ENCODE peak calls at places on chromosome 10, in eight cellular contexts. One of them, this sample, is unnamed.

GRCh38 chr10:130497056-130498010 is 361.1 kb downstream of the GLRX3 start:
- DNase-seq in testis: no peak
- DNase-seq in K562: no peak
- DNase-seq in ovary: no peak
- DNase-seq in Peyer's patch: peak; percentile 13
- DNase-seq in spleen: peak; percentile 42
- DNase-seq in heart left ventricle: no peak
- DNase-seq in esophagus squamous epithelium: no peak
- DNase-seq in this sample: no peak

GRCh38 chr10:11231285-11231684 is 213.6 kb downstream of the CELF2 start:
- DNase-seq in K562: no peak
- DNase-seq in Peyer's patch: no peak
- DNase-seq in esophagus squamous epithelium: no peak
- DNase-seq in testis: no peak
- DNase-seq in spleen: no peak
- DNase-seq in ovary: no peak
- DNase-seq in heart left ventricle: no peak
- DNase-seq in this sample: no peak

GRCh38 chr10:123858039-123858740 is 33.4 kb downstream of the CPXM2 start:
- DNase-seq in testis: no peak
- DNase-seq in ovary: no peak
- DNase-seq in spleen: no peak
- DNase-seq in esophagus squamous epithelium: no peak
- DNase-seq in heart left ventricle: no peak
- DNase-seq in K562: no peak
- DNase-seq in Peyer's patch: no peak
- DNase-seq in this sample: no peak

GRCh38 chr10:113856563-113856962 is 2.1 kb downstream of the NHLRC2 start:
- DNase-seq in ovary: no peak
- DNase-seq in testis: no peak
- DNase-seq in spleen: no peak
- DNase-seq in heart left ventricle: no peak
- DNase-seq in K562: no peak
- DNase-seq in esophagus squamous epithelium: no peak
- DNase-seq in Peyer's patch: no peak
- DNase-seq in this sample: peak; percentile 27

GRCh38 chr10:93513091-93513490 is 16.7 kb downstream of the CEP55 start:
- DNase-seq in spleen: no peak
- DNase-seq in heart left ventricle: no peak
- DNase-seq in ovary: no peak
- DNase-seq in K562: no peak
- DNase-seq in testis: no peak
- DNase-seq in Peyer's patch: no peak
- DNase-seq in esophagus squamous epithelium: no peak
- DNase-seq in this sample: no peak

GRCh38 chr10:82969405-82969804 is 1094.4 kb downstream of the NRG3 start:
- DNase-seq in K562: no peak
- DNase-seq in spleen: no peak
- DNase-seq in ovary: no peak
- DNase-seq in esophagus squamous epithelium: no peak
- DNase-seq in heart left ventricle: no peak
- DNase-seq in testis: no peak
- DNase-seq in Peyer's patch: no peak
- DNase-seq in this sample: peak; percentile 35

GRCh38 chr10:43238462-43238861 is 28.4 kb downstream of the RASGEF1A start:
- DNase-seq in testis: no peak
- DNase-seq in heart left ventricle: peak; percentile 18
- DNase-seq in ovary: no peak
- DNase-seq in esophagus squamous epithelium: no peak
- DNase-seq in Peyer's patch: peak; percentile 22
- DNase-seq in K562: no peak
- DNase-seq in spleen: peak; percentile 61
- DNase-seq in this sample: no peak

GRCh38 chr10:62805139-62806092 is 896 bp downstream of the ADO start:
- DNase-seq in spleen: peak; percentile 93
- DNase-seq in ovary: no peak
- DNase-seq in esophagus squamous epithelium: no peak
- DNase-seq in K562: peak; percentile 41
- DNase-seq in Peyer's patch: peak; percentile 74
- DNase-seq in heart left ventricle: peak; percentile 75
- DNase-seq in testis: peak; percentile 49
- DNase-seq in this sample: peak; percentile 80

GRCh38 chr10:96129387-96130325 is at the start of gene ZNF518A:
- DNase-seq in esophagus squamous epithelium: peak; percentile 76
- DNase-seq in Peyer's patch: peak; percentile 96
- DNase-seq in ovary: peak; percentile 91
- DNase-seq in heart left ventricle: peak; percentile 95
- DNase-seq in spleen: peak; percentile 97
- DNase-seq in K562: peak; percentile 69
- DNase-seq in testis: peak; percentile 97
- DNase-seq in this sample: peak; percentile 99
- TF ChIP-seq POLR2A in esophagus squamous epithelium: no peak
- TF ChIP-seq POLR2A in Peyer's patch: peak; percentile 63
- TF ChIP-seq POLR2A in ovary: peak; percentile 15
- TF ChIP-seq POLR2A in heart left ventricle: no peak
- TF ChIP-seq POLR2A in spleen: no peak
- TF ChIP-seq POLR2A in K562: peak; percentile 96
- TF ChIP-seq POLR2A in testis: no peak
- TF ChIP-seq POLR2A in this sample: peak; percentile 94

GRCh38 chr10:7755103-7755502 is 32.7 kb downstream of the KIN start:
- DNase-seq in esophagus squamous epithelium: no peak
- DNase-seq in heart left ventricle: no peak
- DNase-seq in testis: no peak
- DNase-seq in ovary: no peak
- DNase-seq in spleen: no peak
- DNase-seq in Peyer's patch: no peak
- DNase-seq in K562: no peak
- DNase-seq in this sample: no peak

GRCh38 chr10:7752251-7752650 is 35.5 kb downstream of the KIN start:
- DNase-seq in ovary: no peak
- DNase-seq in Peyer's patch: no peak
- DNase-seq in testis: no peak
- DNase-seq in heart left ventricle: no peak
- DNase-seq in spleen: no peak
- DNase-seq in K562: no peak
- DNase-seq in esophagus squamous epithelium: no peak
- DNase-seq in this sample: no peak

GRCh38 chr10:7756360-7756992 is 31.3 kb downstream of the KIN start:
- DNase-seq in heart left ventricle: no peak
- DNase-seq in esophagus squamous epithelium: no peak
- DNase-seq in spleen: no peak
- DNase-seq in K562: no peak
- DNase-seq in ovary: no peak
- DNase-seq in Peyer's patch: no peak
- DNase-seq in testis: peak; percentile 67
- DNase-seq in this sample: peak; percentile 39
- TF ChIP-seq CTCF in heart left ventricle: peak; percentile 26
- TF ChIP-seq CTCF in esophagus squamous epithelium: peak; percentile 25
- TF ChIP-seq CTCF in spleen: peak; percentile 11
- TF ChIP-seq CTCF in K562: peak; percentile 50
- TF ChIP-seq CTCF in ovary: no peak
- TF ChIP-seq CTCF in Peyer's patch: peak; percentile 26
- TF ChIP-seq CTCF in testis: no peak
- TF ChIP-seq CTCF in this sample: peak; percentile 58

GRCh38 chr10:72295330-72295910 is 21.7 kb downstream of the DDIT4 start:
- DNase-seq in esophagus squamous epithelium: no peak
- DNase-seq in ovary: no peak
- DNase-seq in testis: no peak
- DNase-seq in Peyer's patch: no peak
- DNase-seq in heart left ventricle: peak; percentile 47
- DNase-seq in spleen: no peak
- DNase-seq in K562: no peak
- DNase-seq in this sample: no peak

GRCh38 chr10:72292223-72292691 is 18.5 kb downstream of the DDIT4 start:
- DNase-seq in spleen: no peak
- DNase-seq in K562: no peak
- DNase-seq in testis: no peak
- DNase-seq in ovary: no peak
- DNase-seq in Peyer's patch: peak; percentile 72
- DNase-seq in esophagus squamous epithelium: no peak
- DNase-seq in heart left ventricle: peak; percentile 25
- DNase-seq in this sample: no peak

GRCh38 chr10:72298774-72299519 is 25.2 kb downstream of the DDIT4 start:
- DNase-seq in Peyer's patch: no peak
- DNase-seq in spleen: peak; percentile 86
- DNase-seq in K562: no peak
- DNase-seq in esophagus squamous epithelium: no peak
- DNase-seq in heart left ventricle: no peak
- DNase-seq in testis: no peak
- DNase-seq in ovary: no peak
- DNase-seq in this sample: no peak

GRCh38 chr10:72297968-72298773 is 24.4 kb downstream of the DDIT4 start:
- DNase-seq in K562: peak; percentile 99
- DNase-seq in spleen: peak; percentile 97
- DNase-seq in testis: peak; percentile 99
- DNase-seq in ovary: peak; percentile 99
- DNase-seq in heart left ventricle: peak; percentile 99
- DNase-seq in Peyer's patch: peak; percentile 99
- DNase-seq in esophagus squamous epithelium: peak; percentile 84
- DNase-seq in this sample: peak; percentile 97

GRCh38 chr10:72297281-72297967 is 23.7 kb downstream of the DDIT4 start:
- DNase-seq in heart left ventricle: peak; percentile 93
- DNase-seq in Peyer's patch: peak; percentile 97
- DNase-seq in K562: peak; percentile 60
- DNase-seq in ovary: peak; percentile 84
- DNase-seq in esophagus squamous epithelium: peak; percentile 77
- DNase-seq in spleen: peak; percentile 99
- DNase-seq in testis: peak; percentile 86
- DNase-seq in this sample: peak; percentile 99
- TF ChIP-seq POLR2A in heart left ventricle: peak; percentile 12
- TF ChIP-seq POLR2A in Peyer's patch: peak; percentile 17
- TF ChIP-seq POLR2A in K562: peak; percentile 84
- TF ChIP-seq POLR2A in ovary: peak; percentile 41
- TF ChIP-seq POLR2A in esophagus squamous epithelium: no peak
- TF ChIP-seq POLR2A in spleen: peak; percentile 72
- TF ChIP-seq POLR2A in testis: no peak
- TF ChIP-seq POLR2A in this sample: peak; percentile 44

GRCh38 chr10:120601999-120602398 is 145.0 kb downstream of the PLPP4 start:
- DNase-seq in ovary: no peak
- DNase-seq in spleen: no peak
- DNase-seq in testis: no peak
- DNase-seq in Peyer's patch: no peak
- DNase-seq in K562: no peak
- DNase-seq in heart left ventricle: no peak
- DNase-seq in esophagus squamous epithelium: no peak
- DNase-seq in this sample: no peak

GRCh38 chr10:120598377-120598776 is 141.3 kb downstream of the PLPP4 start:
- DNase-seq in heart left ventricle: no peak
- DNase-seq in spleen: no peak
- DNase-seq in K562: no peak
- DNase-seq in testis: no peak
- DNase-seq in ovary: no peak
- DNase-seq in Peyer's patch: no peak
- DNase-seq in esophagus squamous epithelium: no peak
- DNase-seq in this sample: no peak

GRCh38 chr10:120597902-120598301 is 140.9 kb downstream of the PLPP4 start:
- DNase-seq in ovary: no peak
- DNase-seq in heart left ventricle: no peak
- DNase-seq in K562: no peak
- DNase-seq in spleen: no peak
- DNase-seq in esophagus squamous epithelium: no peak
- DNase-seq in Peyer's patch: no peak
- DNase-seq in testis: no peak
- DNase-seq in this sample: no peak

GRCh38 chr10:120599202-120599724 is 142.2 kb downstream of the PLPP4 start:
- DNase-seq in K562: no peak
- DNase-seq in spleen: no peak
- DNase-seq in Peyer's patch: no peak
- DNase-seq in heart left ventricle: no peak
- DNase-seq in ovary: no peak
- DNase-seq in esophagus squamous epithelium: no peak
- DNase-seq in testis: no peak
- DNase-seq in this sample: no peak

DNA sequence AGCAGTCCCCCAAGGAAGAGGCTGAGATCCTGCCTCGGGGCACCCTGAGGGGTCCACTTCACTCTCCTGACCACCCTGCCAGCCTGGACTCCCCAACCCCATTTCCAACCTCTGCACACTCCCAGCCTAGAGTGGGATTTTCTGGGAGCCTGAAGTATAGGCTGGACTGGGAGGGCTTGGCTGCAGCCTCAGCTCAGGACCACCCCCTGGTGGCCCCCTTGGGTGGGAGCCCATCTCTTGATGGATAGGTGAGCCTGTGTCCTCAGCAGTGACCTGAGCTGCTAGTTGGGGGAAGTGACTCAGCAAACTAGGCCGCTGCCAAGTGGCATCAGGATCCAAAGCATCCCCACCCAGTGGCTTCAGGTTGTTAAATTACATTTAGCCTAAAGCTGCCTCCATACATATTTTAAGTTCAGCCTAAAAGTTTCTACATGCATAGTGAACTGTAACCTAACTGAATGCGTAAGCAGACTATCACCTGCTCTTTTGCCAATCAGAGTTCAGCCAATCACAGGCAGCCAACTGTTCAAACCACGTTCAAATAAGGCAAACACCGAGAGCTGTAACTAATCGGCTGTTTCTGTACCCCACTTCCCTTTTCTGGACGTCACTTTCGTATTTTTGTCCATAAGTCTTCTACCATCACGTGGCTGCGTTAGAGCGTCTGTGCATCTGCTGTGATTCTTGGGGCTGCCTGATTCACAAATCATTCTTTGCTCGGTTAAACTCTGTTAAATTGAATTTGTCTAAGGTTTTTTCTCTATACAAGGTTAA is 144.0 kb downstream of the PLPP4 start:
- DNase-seq in Peyer's patch: no peak
- DNase-seq in ovary: no peak
- DNase-seq in spleen: no peak
- DNase-seq in esophagus squamous epithelium: no peak
- DNase-seq in K562: peak; percentile 17
- DNase-seq in heart left ventricle: no peak
- DNase-seq in testis: no peak
- DNase-seq in this sample: peak; percentile 22
- TF ChIP-seq CTCF in Peyer's patch: no peak
- TF ChIP-seq CTCF in ovary: no peak
- TF ChIP-seq CTCF in spleen: no peak
- TF ChIP-seq CTCF in esophagus squamous epithelium: no peak
- TF ChIP-seq CTCF in K562: no peak
- TF ChIP-seq CTCF in heart left ventricle: no peak
- TF ChIP-seq CTCF in testis: no peak
- TF ChIP-seq CTCF in this sample: peak; percentile 51

DNA sequence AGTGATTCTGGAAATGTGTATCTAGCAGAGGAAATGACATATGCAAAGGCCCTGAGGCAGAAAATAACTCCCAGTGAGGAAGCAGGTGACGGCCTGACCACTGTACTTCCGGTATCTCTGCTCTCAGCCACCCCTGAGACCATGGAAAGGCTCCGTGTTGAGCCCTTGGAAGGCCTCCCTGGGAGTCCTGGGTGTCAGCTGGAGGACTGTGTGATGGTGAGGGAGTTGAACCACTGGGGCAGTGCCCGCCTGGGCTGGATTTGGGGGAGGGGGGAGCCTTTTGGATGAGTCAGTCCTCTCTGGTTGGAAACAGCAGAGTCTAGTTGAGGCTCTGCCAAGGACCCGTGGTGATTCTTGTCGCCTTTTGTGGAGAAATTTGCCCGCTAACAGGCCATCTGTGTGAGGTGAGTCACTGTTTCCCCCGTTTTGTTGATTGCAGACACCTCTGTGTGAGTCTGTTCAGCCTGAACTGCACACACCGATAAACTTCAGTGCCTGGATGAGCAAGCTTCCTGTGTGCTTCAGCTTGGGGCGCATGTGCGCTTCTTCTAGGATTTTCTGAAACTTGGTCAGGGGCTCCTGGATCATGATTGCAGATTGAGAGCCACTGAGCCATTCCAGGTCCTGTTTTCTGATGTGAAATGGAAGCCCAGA is 98.6 kb downstream of the GRK5 start:
- DNase-seq in spleen: peak; percentile 86
- DNase-seq in Peyer's patch: peak; percentile 90
- DNase-seq in heart left ventricle: peak; percentile 65
- DNase-seq in testis: no peak
- DNase-seq in ovary: peak; percentile 79
- DNase-seq in esophagus squamous epithelium: peak; percentile 19
- DNase-seq in K562: peak; percentile 52
- DNase-seq in this sample: peak; percentile 99
- TF ChIP-seq POLR2A in spleen: no peak
- TF ChIP-seq POLR2A in Peyer's patch: no peak
- TF ChIP-seq POLR2A in heart left ventricle: no peak
- TF ChIP-seq POLR2A in testis: no peak
- TF ChIP-seq POLR2A in ovary: no peak
- TF ChIP-seq POLR2A in esophagus squamous epithelium: no peak
- TF ChIP-seq POLR2A in K562: no peak
- TF ChIP-seq POLR2A in this sample: no peak

This sample was measured in NB4.